ENCODE peak calls at places on chromosomes 13 and 19, in nine cellular contexts. One of them, this sample, is unnamed.

GRCh38 chr19:2320939-2321338 is 7.4 kb downstream of the LSM7 start:
- DNase-seq in heart right ventricle: no peak
- DNase-seq in HAP-1: no peak
- DNase-seq in HepG2: no peak
- DNase-seq in Panc1: no peak
- DNase-seq in cardiac muscle cell: no peak
- DNase-seq in mesendoderm: no peak
- DNase-seq in ascending aorta: no peak
- DNase-seq in neural progenitor cell: no peak
- DNase-seq in this sample: no peak

GRCh38 chr19:12796146-12797071 is 5.1 kb downstream of the JUNB start:
- DNase-seq in heart right ventricle: peak; percentile 78
- DNase-seq in HAP-1: peak; percentile 88
- DNase-seq in HepG2: peak; percentile 68
- DNase-seq in Panc1: no peak
- DNase-seq in cardiac muscle cell: peak; percentile 87
- DNase-seq in mesendoderm: peak; percentile 94
- DNase-seq in ascending aorta: peak; percentile 86
- DNase-seq in neural progenitor cell: peak; percentile 93
- DNase-seq in this sample: peak; percentile 91

GRCh38 chr19:38788478-38789243 is at the start of gene LGALS7B:
- DNase-seq in heart right ventricle: no peak
- DNase-seq in HAP-1: no peak
- DNase-seq in HepG2: no peak
- DNase-seq in Panc1: no peak
- DNase-seq in cardiac muscle cell: no peak
- DNase-seq in mesendoderm: no peak
- DNase-seq in ascending aorta: no peak
- DNase-seq in neural progenitor cell: no peak
- DNase-seq in this sample: peak; percentile 41

GRCh38 chr19:35332817-35333216 is 3.8 kb downstream of the CD22 start:
- DNase-seq in heart right ventricle: no peak
- DNase-seq in HAP-1: no peak
- DNase-seq in HepG2: no peak
- DNase-seq in Panc1: no peak
- DNase-seq in cardiac muscle cell: no peak
- DNase-seq in mesendoderm: no peak
- DNase-seq in ascending aorta: no peak
- DNase-seq in neural progenitor cell: no peak
- DNase-seq in this sample: no peak

GRCh38 chr13:40145139-40145538 is 489.7 kb downstream of the COG6 start:
- DNase-seq in heart right ventricle: no peak
- DNase-seq in HAP-1: no peak
- DNase-seq in HepG2: no peak
- DNase-seq in Panc1: no peak
- DNase-seq in cardiac muscle cell: no peak
- DNase-seq in mesendoderm: no peak
- DNase-seq in ascending aorta: no peak
- DNase-seq in neural progenitor cell: no peak
- DNase-seq in this sample: no peak

GRCh38 chr19:38210458-38210987 is 13.5 kb downstream of the DPF1 start:
- DNase-seq in heart right ventricle: peak; percentile 62
- DNase-seq in HAP-1: no peak
- DNase-seq in HepG2: no peak
- DNase-seq in Panc1: no peak
- DNase-seq in cardiac muscle cell: peak; percentile 67
- DNase-seq in mesendoderm: peak; percentile 91
- DNase-seq in ascending aorta: no peak
- DNase-seq in neural progenitor cell: peak; percentile 97
- DNase-seq in this sample: peak; percentile 98

GRCh38 chr19:35673121-35673804 is 6.9 kb downstream of the UPK1A start:
- DNase-seq in heart right ventricle: no peak
- DNase-seq in HAP-1: peak; percentile 15
- DNase-seq in HepG2: peak; percentile 24
- DNase-seq in Panc1: peak; percentile 20
- DNase-seq in cardiac muscle cell: peak; percentile 38
- DNase-seq in mesendoderm: peak; percentile 65
- DNase-seq in ascending aorta: peak; percentile 68
- DNase-seq in neural progenitor cell: peak; percentile 66
- DNase-seq in this sample: peak; percentile 93

GRCh38 chr19:1468274-1469199 is 10.5 kb downstream of the C19orf25 start:
- DNase-seq in heart right ventricle: no peak
- DNase-seq in HAP-1: no peak
- DNase-seq in HepG2: no peak
- DNase-seq in Panc1: no peak
- DNase-seq in cardiac muscle cell: peak; percentile 56
- DNase-seq in mesendoderm: no peak
- DNase-seq in ascending aorta: no peak
- DNase-seq in neural progenitor cell: peak; percentile 76
- DNase-seq in this sample: peak; percentile 90

GRCh38 chr19:10420444-10421239 is at the start of gene PDE4A:
- DNase-seq in heart right ventricle: no peak
- DNase-seq in HAP-1: peak; percentile 34
- DNase-seq in HepG2: no peak
- DNase-seq in Panc1: no peak
- DNase-seq in cardiac muscle cell: peak; percentile 61
- DNase-seq in mesendoderm: peak; percentile 40
- DNase-seq in ascending aorta: no peak
- DNase-seq in neural progenitor cell: peak; percentile 70
- DNase-seq in this sample: peak; percentile 90

GRCh38 chr13:66888698-66889097 is 341.4 kb downstream of the PCDH9 start:
- DNase-seq in heart right ventricle: no peak
- DNase-seq in HAP-1: no peak
- DNase-seq in HepG2: no peak
- DNase-seq in Panc1: no peak
- DNase-seq in cardiac muscle cell: no peak
- DNase-seq in mesendoderm: no peak
- DNase-seq in ascending aorta: no peak
- DNase-seq in neural progenitor cell: no peak
- DNase-seq in this sample: no peak

GRCh38 chr13:43805681-43806128 is 18.9 kb upstream of the ENOX1 start:
- DNase-seq in heart right ventricle: no peak
- DNase-seq in HAP-1: no peak
- DNase-seq in HepG2: no peak
- DNase-seq in Panc1: no peak
- DNase-seq in cardiac muscle cell: no peak
- DNase-seq in mesendoderm: peak; percentile 59
- DNase-seq in ascending aorta: no peak
- DNase-seq in neural progenitor cell: no peak
- DNase-seq in this sample: peak; percentile 38

GRCh38 chr19:45952691-45953505 is 20.8 kb downstream of the NOVA2 start:
- DNase-seq in heart right ventricle: peak; percentile 42
- DNase-seq in HAP-1: peak; percentile 66
- DNase-seq in HepG2: no peak
- DNase-seq in Panc1: no peak
- DNase-seq in cardiac muscle cell: peak; percentile 92
- DNase-seq in mesendoderm: peak; percentile 94
- DNase-seq in ascending aorta: no peak
- DNase-seq in neural progenitor cell: peak; percentile 96
- DNase-seq in this sample: peak; percentile 98

GRCh38 chr19:33114302-33114701 is 17.6 kb upstream of the WDR88 start:
- DNase-seq in heart right ventricle: no peak
- DNase-seq in HAP-1: no peak
- DNase-seq in HepG2: no peak
- DNase-seq in Panc1: no peak
- DNase-seq in cardiac muscle cell: no peak
- DNase-seq in mesendoderm: no peak
- DNase-seq in ascending aorta: no peak
- DNase-seq in neural progenitor cell: no peak
- DNase-seq in this sample: no peak

GRCh38 chr19:33124207-33125098 is 7.5 kb upstream of the WDR88 start:
- DNase-seq in heart right ventricle: no peak
- DNase-seq in HAP-1: no peak
- DNase-seq in HepG2: no peak
- DNase-seq in Panc1: no peak
- DNase-seq in cardiac muscle cell: no peak
- DNase-seq in mesendoderm: peak; percentile 92
- DNase-seq in ascending aorta: no peak
- DNase-seq in neural progenitor cell: peak; percentile 68
- DNase-seq in this sample: no peak

GRCh38 chr19:33118643-33119042 is 13.3 kb upstream of the WDR88 start:
- DNase-seq in heart right ventricle: no peak
- DNase-seq in HAP-1: no peak
- DNase-seq in HepG2: no peak
- DNase-seq in Panc1: no peak
- DNase-seq in cardiac muscle cell: no peak
- DNase-seq in mesendoderm: no peak
- DNase-seq in ascending aorta: no peak
- DNase-seq in neural progenitor cell: no peak
- DNase-seq in this sample: no peak
- H3K4me3 ChIP-seq in heart right ventricle: no peak overlapping the region
- H3K4me3 ChIP-seq in HAP-1: no peak overlapping the region
- H3K4me3 ChIP-seq in HepG2: no peak overlapping the region
- H3K4me3 ChIP-seq in Panc1: no peak overlapping the region
- H3K4me3 ChIP-seq in cardiac muscle cell: no peak overlapping the region
- H3K4me3 ChIP-seq in mesendoderm: no peak overlapping the region
- H3K4me3 ChIP-seq in ascending aorta: no peak overlapping the region
- H3K4me3 ChIP-seq in neural progenitor cell: no peak overlapping the region
- H3K4me3 ChIP-seq in this sample: no peak overlapping the region

GRCh38 chr13:27971236-27971645 is 2.1 kb upstream of the CDX2 start:
- DNase-seq in heart right ventricle: no peak
- DNase-seq in HAP-1: no peak
- DNase-seq in HepG2: no peak
- DNase-seq in Panc1: no peak
- DNase-seq in cardiac muscle cell: no peak
- DNase-seq in mesendoderm: peak; percentile 94
- DNase-seq in ascending aorta: peak; percentile 37
- DNase-seq in neural progenitor cell: peak; percentile 95
- DNase-seq in this sample: peak; percentile 87

GRCh38 chr13:27968316-27969072 is 621 bp downstream of the CDX2 start:
- DNase-seq in heart right ventricle: no peak
- DNase-seq in HAP-1: no peak
- DNase-seq in HepG2: no peak
- DNase-seq in Panc1: no peak
- DNase-seq in cardiac muscle cell: no peak
- DNase-seq in mesendoderm: peak; percentile 65
- DNase-seq in ascending aorta: peak; percentile 54
- DNase-seq in neural progenitor cell: peak; percentile 77
- DNase-seq in this sample: peak; percentile 83

GRCh38 chr13:27970382-27971235 is 1.5 kb upstream of the CDX2 start:
- DNase-seq in heart right ventricle: no peak
- DNase-seq in HAP-1: no peak
- DNase-seq in HepG2: no peak
- DNase-seq in Panc1: no peak
- DNase-seq in cardiac muscle cell: no peak
- DNase-seq in mesendoderm: peak; percentile 35
- DNase-seq in ascending aorta: peak; percentile 37
- DNase-seq in neural progenitor cell: peak; percentile 46
- DNase-seq in this sample: peak; percentile 62

GRCh38 chr13:27969073-27969865 is at the start of gene CDX2:
- DNase-seq in heart right ventricle: no peak
- DNase-seq in HAP-1: peak; percentile 73
- DNase-seq in HepG2: no peak
- DNase-seq in Panc1: no peak
- DNase-seq in cardiac muscle cell: no peak
- DNase-seq in mesendoderm: peak; percentile 74
- DNase-seq in ascending aorta: peak; percentile 37
- DNase-seq in neural progenitor cell: peak; percentile 51
- DNase-seq in this sample: peak; percentile 84

GRCh38 chr13:27969866-27970229 is 733 bp upstream of the CDX2 start:
- DNase-seq in heart right ventricle: no peak
- DNase-seq in HAP-1: no peak
- DNase-seq in HepG2: no peak
- DNase-seq in Panc1: no peak
- DNase-seq in cardiac muscle cell: no peak
- DNase-seq in mesendoderm: no peak
- DNase-seq in ascending aorta: peak; percentile 11
- DNase-seq in neural progenitor cell: no peak
- DNase-seq in this sample: no peak
- H3K27me3 ChIP-seq in heart right ventricle: peaks cover 100% of the 10 kb centered on the region
- H3K27me3 ChIP-seq in HAP-1: peaks cover 7% of the 10 kb centered on the region
- H3K27me3 ChIP-seq in HepG2: peaks cover 20% of the 10 kb centered on the region
- H3K27me3 ChIP-seq in Panc1: no peaks in the 10 kb centered on the region
- H3K27me3 ChIP-seq in cardiac muscle cell: peaks cover 100% of the 10 kb centered on the region
- H3K27me3 ChIP-seq in mesendoderm: peaks cover 61% of the 10 kb centered on the region
- H3K27me3 ChIP-seq in ascending aorta: peaks cover 21% of the 10 kb centered on the region
- H3K27me3 ChIP-seq in neural progenitor cell: peaks cover 100% of the 10 kb centered on the region
- H3K27me3 ChIP-seq in this sample: peaks cover 98% of the 10 kb centered on the region

DNA sequence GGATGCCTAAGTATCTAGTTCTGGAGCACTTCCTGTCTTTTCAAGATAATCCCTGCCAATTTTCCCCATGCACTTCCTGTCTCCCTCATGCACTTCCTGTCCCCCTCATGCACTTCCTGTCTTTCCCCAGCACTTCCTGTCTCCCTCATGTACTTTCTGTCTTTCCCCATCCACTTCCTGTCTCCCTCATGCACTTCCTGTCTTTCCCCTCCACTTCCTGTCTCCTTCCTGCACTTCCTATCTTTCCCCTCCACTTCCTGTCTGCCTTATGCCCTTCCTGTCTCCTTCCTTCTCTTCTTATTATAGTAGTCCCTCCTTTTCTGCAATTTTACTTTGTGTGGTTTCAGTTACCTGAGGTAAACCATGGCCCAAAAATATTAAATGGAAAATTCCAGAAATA is 3.0 kb upstream of the TNNT1 start:
- DNase-seq in heart right ventricle: no peak
- DNase-seq in HAP-1: peak; percentile 51
- DNase-seq in HepG2: no peak
- DNase-seq in Panc1: no peak
- DNase-seq in cardiac muscle cell: no peak
- DNase-seq in mesendoderm: no peak
- DNase-seq in ascending aorta: no peak
- DNase-seq in neural progenitor cell: no peak
- DNase-seq in this sample: no peak
- H3K4me3 ChIP-seq in heart right ventricle: no peak overlapping the region
- H3K4me3 ChIP-seq in HAP-1: no peak overlapping the region
- H3K4me3 ChIP-seq in HepG2: no peak overlapping the region
- H3K4me3 ChIP-seq in Panc1: no peak overlapping the region
- H3K4me3 ChIP-seq in cardiac muscle cell: no peak overlapping the region
- H3K4me3 ChIP-seq in mesendoderm: no peak overlapping the region
- H3K4me3 ChIP-seq in ascending aorta: no peak overlapping the region
- H3K4me3 ChIP-seq in neural progenitor cell: no peak overlapping the region
- H3K4me3 ChIP-seq in this sample: no peak overlapping the region

GRCh38 chr13:73993661-73994060 is 140.5 kb downstream of the KLF12 start:
- DNase-seq in heart right ventricle: no peak
- DNase-seq in HAP-1: no peak
- DNase-seq in HepG2: no peak
- DNase-seq in Panc1: no peak
- DNase-seq in cardiac muscle cell: no peak
- DNase-seq in mesendoderm: no peak
- DNase-seq in ascending aorta: no peak
- DNase-seq in neural progenitor cell: peak; percentile 8
- DNase-seq in this sample: no peak

GRCh38 chr13:73989244-73989843 is 144.9 kb downstream of the KLF12 start:
- DNase-seq in heart right ventricle: no peak
- DNase-seq in HAP-1: no peak
- DNase-seq in HepG2: no peak
- DNase-seq in Panc1: no peak
- DNase-seq in cardiac muscle cell: no peak
- DNase-seq in mesendoderm: peak; percentile 16
- DNase-seq in ascending aorta: no peak
- DNase-seq in neural progenitor cell: no peak
- DNase-seq in this sample: no peak

GRCh38 chr13:73995752-73996151 is 138.5 kb downstream of the KLF12 start:
- DNase-seq in heart right ventricle: no peak
- DNase-seq in HAP-1: no peak
- DNase-seq in HepG2: no peak
- DNase-seq in Panc1: no peak
- DNase-seq in cardiac muscle cell: no peak
- DNase-seq in mesendoderm: no peak
- DNase-seq in ascending aorta: no peak
- DNase-seq in neural progenitor cell: no peak
- DNase-seq in this sample: no peak

GRCh38 chr13:73991384-73991783 is 142.8 kb downstream of the KLF12 start:
- DNase-seq in heart right ventricle: no peak
- DNase-seq in HAP-1: no peak
- DNase-seq in HepG2: no peak
- DNase-seq in Panc1: no peak
- DNase-seq in cardiac muscle cell: no peak
- DNase-seq in mesendoderm: no peak
- DNase-seq in ascending aorta: no peak
- DNase-seq in neural progenitor cell: no peak
- DNase-seq in this sample: no peak

GRCh38 chr13:73991884-73992283 is 142.3 kb downstream of the KLF12 start:
- DNase-seq in heart right ventricle: no peak
- DNase-seq in HAP-1: no peak
- DNase-seq in HepG2: no peak
- DNase-seq in Panc1: no peak
- DNase-seq in cardiac muscle cell: no peak
- DNase-seq in mesendoderm: no peak
- DNase-seq in ascending aorta: no peak
- DNase-seq in neural progenitor cell: no peak
- DNase-seq in this sample: no peak
- H3K27me3 ChIP-seq in heart right ventricle: no peaks in the 10 kb centered on the region
- H3K27me3 ChIP-seq in HAP-1: no peaks in the 10 kb centered on the region
- H3K27me3 ChIP-seq in HepG2: no peaks in the 10 kb centered on the region
- H3K27me3 ChIP-seq in Panc1: no peaks in the 10 kb centered on the region
- H3K27me3 ChIP-seq in cardiac muscle cell: no peaks in the 10 kb centered on the region
- H3K27me3 ChIP-seq in mesendoderm: no peaks in the 10 kb centered on the region
- H3K27me3 ChIP-seq in ascending aorta: no peaks in the 10 kb centered on the region
- H3K27me3 ChIP-seq in neural progenitor cell: no peaks in the 10 kb centered on the region
- H3K27me3 ChIP-seq in this sample: no peaks in the 10 kb centered on the region